ENCODE peak calls at places on chromosomes 12 and 14, in four cellular contexts. T, N, D and H are unnamed samples.

GRCh38 chr12:103667129-103667528 is 80.1 kb downstream of the STAB2 start:
- DNase-seq in N (no peak), D (no peak), T (no peak), H (no peak)

GRCh38 chr12:57218030-57218853 is 1.6 kb downstream of the NXPH4 start:
- DNase-seq in N (no peak), D (no peak), T (no peak), H (no peak)

GRCh38 chr12:69947922-69948321 is 122.9 kb downstream of the MYRFL start:
- DNase-seq in T (peak; percentile 2), N (no peak), D (no peak), H (no peak)

GRCh38 chr12:124613151-124613585 is 45.8 kb upstream of the NCOR2 start:
- DNase-seq in T (peak; percentile 73), N (peak; percentile 58), D (no peak), H (peak; percentile 68)

GRCh38 chr14:37583358-37584210 is 11.5 kb downstream of the FOXA1 start:
- DNase-seq in N (no peak), T (no peak), D (no peak), H (no peak)

GRCh38 chr12:26197832-26198231 is 2.5 kb downstream of the SSPN start:
- DNase-seq in D (no peak), N (peak; percentile 19), T (no peak), H (no peak)

GRCh38 chr14:92935446-92935845 is 12.5 kb downstream of the CHGA start:
- DNase-seq in T (no peak), N (no peak), D (no peak), H (no peak)

GRCh38 chr12:98345308-98345876 is 170.0 kb upstream of the TMPO start:
- DNase-seq in N (no peak), D (no peak), T (no peak), H (no peak)

GRCh38 chr12:110171636-110172035 is 47.5 kb downstream of the IFT81 start:
- DNase-seq in N (no peak), D (no peak), T (no peak), H (no peak)

GRCh38 chr12:91370086-91370868 is 187.7 kb upstream of the DCN start:
- DNase-seq in T (no peak), N (no peak), D (no peak), H (no peak)

GRCh38 chr14:61551419-61551818 is 143.9 kb upstream of the HIF1A start:
- DNase-seq in N (no peak), T (no peak), D (no peak), H (no peak)

GRCh38 chr14:103456167-103456835 is 66.3 kb downstream of the CKB start:
- DNase-seq in T (no peak), N (no peak), D (no peak), H (peak; percentile 58)

GRCh38 chr14:63178912-63179311 is 25.3 kb upstream of the RHOJ start:
- DNase-seq in T (no peak), D (no peak), N (peak; percentile 64), H (peak; percentile 41)

GRCh38 chr14:64536488-64537245 is 3.9 kb upstream of the HSPA2 start:
- DNase-seq in N (peak; percentile 16), T (no peak), D (no peak), H (peak; percentile 80)

GRCh38 chr14:39050389-39050788 is 52.6 kb downstream of the SEC23A start:
- DNase-seq in N (peak; percentile 94), T (peak; percentile 47), D (no peak), H (peak; percentile 96)

GRCh38 chr12:198708-199107 is 15.2 kb downstream of the SLC6A12 start:
- DNase-seq in N (no peak), T (no peak), D (no peak), H (no peak)

GRCh38 chr14:100406505-100407131 is 83.5 kb downstream of the SLC25A47 start:
- DNase-seq in D (no peak), T (peak; percentile 53), N (peak; percentile 52), H (peak; percentile 40)

GRCh38 chr14:24900281-24900868 is 149.6 kb downstream of the STXBP6 start:
- DNase-seq in N (no peak), D (no peak), T (peak; percentile 52), H (no peak)

GRCh38 chr14:101492716-101493115 is 68.6 kb upstream of the DIO3 start:
- DNase-seq in D (no peak), T (no peak), N (no peak), H (no peak)

GRCh38 chr12:132117558-132117875 is 26.6 kb downstream of the DDX51 start:
- DNase-seq in N (no peak), D (no peak), T (no peak), H (no peak)

GRCh38 chr14:30558362-30558674 is 640 bp upstream of the G2E3 start:
- DNase-seq in D (no peak), N (no peak), T (no peak), H (no peak)

GRCh38 chr12:4133029-4133428 is 140.5 kb upstream of the CCND2 start:
- DNase-seq in N (no peak), T (no peak), D (no peak), H (no peak)

GRCh38 chr12:76890407-76891143 is 11.8 kb upstream of the CSRP2 start:
- DNase-seq in T (no peak), D (no peak), N (no peak), H (no peak)

GRCh38 chr12:106585237-106585834 is 2.5 kb downstream of the RFX4 start:
- DNase-seq in N (peak; percentile 4), T (no peak), D (peak; percentile 5), H (no peak)